ENCODE peak calls at places on chromosomes 3 and 15, in six cellular contexts. Q is right lobe of liver, L is psoas muscle, D is AG04450, M is ascending aorta, G is epithelial cell of esophagus. T is an unnamed sample.

GRCh38 chr3:77906102-77906709 is 866.3 kb downstream of the ROBO2 start:
- DNase-seq in G (peak), Q (no peak), D (no peak), M (no peak), L (no peak), T (peak)

GRCh38 chr3:10015476-10015904 is 10.7 kb upstream of the FANCD2 start:
- DNase-seq in L (peak), Q (peak), D (peak), G (peak), M (peak), T (peak)

GRCh38 chr3:46442591-46443530 is 21.8 kb downstream of the LTF start:
- DNase-seq in Q (no peak), G (no peak), M (no peak), L (no peak), D (peak), T (no peak)

GRCh38 chr15:96992817-96993216 is 662.3 kb downstream of the NR2F2 start:
- DNase-seq in G (no peak), D (no peak), M (no peak), L (no peak), Q (no peak), T (peak)

GRCh38 chr3:184459355-184459754 is 79.5 kb downstream of the CHRD start:
- DNase-seq in L (no peak), G (no peak), M (no peak), D (peak), Q (no peak), T (peak)

GRCh38 chr15:58622877-58623276 is 126.6 kb downstream of the ADAM10 start:
- DNase-seq in L (no peak), M (no peak), G (no peak), Q (no peak), D (no peak), T (no peak)

GRCh38 chr15:89912674-89913396 is at the start of gene ARPIN:
- DNase-seq in M (peak), D (no peak), L (peak), G (peak), Q (peak), T (peak)

GRCh38 chr3:172106989-172107388 is 67.6 kb downstream of the FNDC3B start:
- DNase-seq in Q (no peak), G (peak), M (no peak), D (no peak), L (no peak), T (no peak)

GRCh38 chr3:188752850-188753249 is 418.9 kb upstream of the TPRG1 start:
- DNase-seq in M (no peak), G (no peak), D (no peak), Q (no peak), L (no peak), T (no peak)

GRCh38 chr15:67225336-67225735 is 29.1 kb downstream of the AAGAB start:
- DNase-seq in L (no peak), G (peak), M (no peak), D (no peak), Q (no peak), T (peak)

GRCh38 chr15:101105059-101105851 is 146.6 kb downstream of the CHSY1 start:
- DNase-seq in M (no peak), L (peak), D (no peak), G (no peak), Q (no peak), T (no peak)

GRCh38 chr3:25661694-25662455 is 2.8 kb downstream of the TOP2B start:
- DNase-seq in D (no peak), L (no peak), G (peak), M (no peak), Q (no peak), T (peak)
- TF ChIP-seq CTCF in D (peak), L (no peak), G (no peak), M (no peak), Q (peak), T (peak)

DNA sequence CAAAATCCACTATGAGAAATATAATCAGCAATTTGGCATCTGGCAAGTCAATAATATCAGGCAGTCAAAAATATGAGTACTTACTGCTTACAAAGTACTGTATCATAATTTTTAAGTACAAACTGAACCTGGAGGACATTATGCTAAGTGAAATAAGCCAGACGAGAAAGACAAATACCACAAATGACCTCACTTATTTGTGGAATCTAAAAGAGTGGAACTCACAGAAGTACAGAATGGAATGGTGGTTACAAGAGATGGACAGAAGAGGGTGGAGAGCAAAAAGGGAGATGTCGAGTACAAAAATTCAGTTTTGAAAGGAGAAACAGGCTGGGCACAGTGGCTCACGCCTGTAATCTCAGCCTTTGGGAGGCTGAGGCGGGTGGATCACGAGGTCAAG is 12.4 kb downstream of the PCYT1A start:
- DNase-seq in L (no peak), Q (no peak), D (no peak), G (no peak), M (no peak), T (peak)
- H3K4me3 ChIP-seq in L (no peak), Q (no peak), D (no peak), G (no peak), M (no peak), T (no peak)

GRCh38 chr15:81385110-81386076 is 11.4 kb upstream of the TMC3 start:
- DNase-seq in Q (peak), D (no peak), M (no peak), G (no peak), L (no peak), T (no peak)

GRCh38 chr15:81386947-81387346 is 12.9 kb upstream of the TMC3 start:
- DNase-seq in L (no peak), D (no peak), Q (no peak), M (no peak), G (peak), T (peak)

GRCh38 chr15:81387629-81388430 is 13.8 kb upstream of the TMC3 start:
- DNase-seq in Q (no peak), G (no peak), L (no peak), D (no peak), M (no peak), T (no peak)

GRCh38 chr15:81391657-81392056 is 17.6 kb upstream of the TMC3 start:
- DNase-seq in L (no peak), Q (no peak), M (no peak), G (no peak), D (no peak), T (no peak)

GRCh38 chr15:81388431-81388760 is 14.4 kb upstream of the TMC3 start:
- DNase-seq in L (no peak), Q (no peak), G (no peak), D (no peak), M (no peak), T (no peak)
- TF ChIP-seq CTCF in L (no peak), Q (no peak), G (no peak), D (no peak), M (no peak), T (no peak)

GRCh38 chr3:25453521-25454410 is 25.7 kb downstream of the RARB start:
- DNase-seq in M (no peak), L (no peak), D (peak), G (no peak), Q (no peak), T (peak)
- H3K4me3 ChIP-seq in M (peak), L (peak), D (peak), G (no peak), Q (no peak), T (peak)

DNA sequence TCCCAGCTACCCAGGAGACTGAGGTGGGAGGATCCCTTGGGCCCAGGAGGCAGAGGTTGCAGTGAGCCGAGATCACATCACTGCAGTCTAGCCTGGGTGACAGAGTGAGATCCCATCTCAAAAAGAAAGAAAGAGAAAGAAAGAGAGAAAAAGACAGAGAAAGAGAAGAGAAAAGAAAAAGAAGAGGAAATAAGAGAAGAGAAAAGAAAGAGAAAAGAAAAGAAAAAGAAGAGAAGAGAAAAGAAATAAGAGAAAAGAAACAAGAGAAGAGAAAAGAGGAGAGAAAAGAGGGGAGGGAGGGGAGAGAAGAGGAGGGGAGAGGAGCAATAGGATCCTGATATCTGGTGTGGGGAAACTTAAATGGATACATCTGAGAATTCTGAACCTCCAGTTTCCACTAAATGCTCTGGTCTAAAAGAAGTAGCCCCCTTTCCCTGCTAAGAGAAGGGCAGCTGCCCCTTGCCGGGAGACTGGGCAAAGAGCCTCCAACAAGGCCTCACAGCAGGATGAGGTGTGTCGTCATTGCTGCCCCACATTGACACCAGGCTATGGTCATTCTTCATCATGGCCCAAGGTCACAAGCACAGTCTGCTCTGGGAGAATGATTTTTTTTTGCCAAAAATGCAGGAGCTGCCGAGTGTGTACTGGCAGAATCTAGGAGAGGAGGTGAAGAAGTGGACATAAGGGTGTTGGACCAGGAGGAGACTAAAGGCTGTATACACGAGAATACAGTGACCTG is 21.1 kb upstream of the COMMD4 start:
- DNase-seq in G (no peak), M (no peak), Q (no peak), L (no peak), D (no peak), T (no peak)
- TF ChIP-seq CTCF in G (no peak), M (no peak), Q (no peak), L (no peak), D (no peak), T (no peak)

T was measured in choroid plexus epithelial cell.